ENCODE peak calls at places on chromosomes 2 and 18, in five cellular contexts. Z is GM12891, Q is K562, J is H1, W is HepG2. H is an unnamed sample.

GRCh38 chr2:233093721-233094120 is 33.6 kb downstream of the INPP5D start:
- DNase-seq in J (no peak), Z (no peak), W (no peak), Q (no peak), H (no peak)

GRCh38 chr18:66553824-66554223 is 50.1 kb downstream of the CDH19 start:
- DNase-seq in W (no peak), Z (no peak), J (no peak), Q (no peak), H (no peak)

GRCh38 chr2:28390241-28390856 is 2.3 kb upstream of the FOSL2 start:
- DNase-seq in W (peak), Q (peak), Z (peak), J (peak), H (peak)

GRCh38 chr2:26011990-26012856 is 21.7 kb upstream of the RAB10 start:
- DNase-seq in Q (peak), J (no peak), W (peak), Z (no peak), H (no peak)

GRCh38 chr2:205261631-205262030 is 420.7 kb upstream of the NRP2 start:
- DNase-seq in Q (no peak), Z (no peak), J (no peak), W (no peak), H (no peak)

GRCh38 chr2:67503066-67503795 is 106.1 kb downstream of the ETAA1 start:
- DNase-seq in W (no peak), Q (no peak), Z (no peak), J (no peak), H (no peak)

GRCh38 chr2:235979753-235980459 is 188.3 kb downstream of the GBX2 start:
- DNase-seq in Q (no peak), J (no peak), W (no peak), Z (no peak), H (no peak)

GRCh38 chr18:74957588-74958224 is 251.2 kb downstream of the PTGR3 start:
- DNase-seq in Q (no peak), W (no peak), Z (no peak), J (no peak), H (no peak)

GRCh38 chr18:75477913-75478312 is 50.4 kb upstream of the SMIM21 start:
- DNase-seq in J (no peak), W (no peak), Q (no peak), Z (no peak), H (no peak)

GRCh38 chr2:203579131-203579643 is 44.1 kb upstream of the RAPH1 start:
- DNase-seq in Q (no peak), Z (peak), J (no peak), W (no peak), H (no peak)

GRCh38 chr2:136135924-136136906 is 18.3 kb upstream of the CXCR4 start:
- DNase-seq in J (no peak), Q (no peak), W (no peak), Z (no peak), H (no peak)

GRCh38 chr18:61541673-61542072 is 208.4 kb downstream of the CDH20 start:
- DNase-seq in Z (no peak), J (no peak), Q (no peak), W (no peak), H (no peak)

GRCh38 chr2:54691439-54692135 is 31.9 kb upstream of the EML6 start:
- DNase-seq in J (no peak), W (peak), Z (no peak), Q (peak), H (no peak)
- TF ChIP-seq POLR2AphosphoS5 in J (no peak), W (no peak), Z (no peak), Q (no peak), H (no peak)

GRCh38 chr2:74458132-74458956 is at the start of gene WBP1:
- DNase-seq in Q (peak), J (peak), Z (peak), W (peak), H (peak)

GRCh38 chr2:74457129-74457548 is 1.1 kb upstream of the WBP1 start:
- DNase-seq in Z (no peak), W (no peak), Q (no peak), J (no peak), H (no peak)

GRCh38 chr2:74458957-74459290 is 686 bp downstream of the WBP1 start:
- DNase-seq in Q (no peak), W (no peak), Z (no peak), J (no peak), H (no peak)

GRCh38 chr2:74457549-74458131 is 598 bp upstream of the WBP1 start:
- DNase-seq in Q (no peak), J (peak), Z (no peak), W (peak), H (peak)

DNA sequence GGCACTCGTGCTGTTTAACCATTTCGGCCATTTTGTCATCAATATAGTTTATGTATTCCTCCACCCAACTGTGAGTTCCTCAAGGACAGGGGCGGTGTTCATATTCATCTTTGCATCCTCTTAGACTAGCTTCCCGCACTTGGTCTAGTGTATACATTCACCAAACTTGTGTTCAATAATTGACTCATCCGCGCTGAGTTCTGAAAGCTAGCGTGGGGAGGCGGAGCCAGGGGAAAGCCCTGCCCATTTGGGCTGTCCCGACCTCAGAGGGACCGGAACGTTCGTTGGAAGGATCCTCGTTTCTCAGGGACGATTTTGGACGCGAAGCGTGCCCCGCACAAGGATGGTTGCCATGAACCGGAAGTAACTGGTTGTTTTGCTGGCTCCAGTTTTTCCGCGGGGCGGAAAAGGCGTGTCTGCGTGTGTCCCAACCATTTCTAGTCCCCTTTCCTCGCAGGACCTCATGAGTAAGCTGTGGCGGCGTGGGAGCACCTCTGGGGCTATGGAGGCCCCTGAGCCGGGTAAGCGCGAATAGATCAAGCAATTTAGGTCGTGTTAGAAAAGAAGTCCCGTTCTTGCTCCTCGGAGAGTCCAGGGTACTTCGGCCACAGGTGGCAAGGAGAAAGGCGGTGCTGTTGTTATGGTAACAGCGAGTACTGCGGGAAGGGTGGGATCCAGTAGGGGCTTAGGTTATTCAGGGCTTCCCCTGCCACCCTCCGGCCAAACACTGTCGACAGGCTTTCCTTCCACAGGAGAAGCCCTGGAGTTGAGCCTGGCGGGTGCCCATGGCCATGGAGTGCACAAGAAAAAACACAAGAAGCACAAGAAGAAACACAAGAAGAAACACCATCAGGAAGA is at the start of gene INO80B:
- DNase-seq in W (peak), Z (no peak), J (peak), Q (peak), H (peak)
- TF ChIP-seq POLR2A in W (peak), Z (peak), J (peak), Q (peak), H (peak)

GRCh38 chr2:174148833-174149232 is 99.5 kb downstream of the OLA1 start:
- DNase-seq in J (no peak), Q (no peak), Z (no peak), W (no peak), H (no peak)

GRCh38 chr2:174149530-174149929 is 98.8 kb downstream of the OLA1 start:
- DNase-seq in Q (no peak), J (no peak), Z (no peak), W (no peak), H (no peak)

GRCh38 chr2:174158003-174158402 is 90.3 kb downstream of the OLA1 start:
- DNase-seq in J (peak), W (peak), Z (peak), Q (peak), H (no peak)

GRCh38 chr2:174157048-174157447 is 91.3 kb downstream of the OLA1 start:
- DNase-seq in W (no peak), J (no peak), Q (no peak), Z (no peak), H (no peak)

GRCh38 chr2:174153757-174154680 is 94.3 kb downstream of the OLA1 start:
- DNase-seq in J (no peak), W (no peak), Q (peak), Z (no peak), H (no peak)
- TF ChIP-seq TAF1 in J (no peak), W (no peak), Q (no peak), Z (no peak), H (no peak)

GRCh38 chr18:11845653-11846052 is 5.6 kb upstream of the CHMP1B start:
- DNase-seq in Q (no peak), Z (no peak), W (no peak), J (no peak), H (no peak)
- TF ChIP-seq POLR2AphosphoS5 in Q (no peak), Z (no peak), W (no peak), J (no peak), H (no peak)

DNA sequence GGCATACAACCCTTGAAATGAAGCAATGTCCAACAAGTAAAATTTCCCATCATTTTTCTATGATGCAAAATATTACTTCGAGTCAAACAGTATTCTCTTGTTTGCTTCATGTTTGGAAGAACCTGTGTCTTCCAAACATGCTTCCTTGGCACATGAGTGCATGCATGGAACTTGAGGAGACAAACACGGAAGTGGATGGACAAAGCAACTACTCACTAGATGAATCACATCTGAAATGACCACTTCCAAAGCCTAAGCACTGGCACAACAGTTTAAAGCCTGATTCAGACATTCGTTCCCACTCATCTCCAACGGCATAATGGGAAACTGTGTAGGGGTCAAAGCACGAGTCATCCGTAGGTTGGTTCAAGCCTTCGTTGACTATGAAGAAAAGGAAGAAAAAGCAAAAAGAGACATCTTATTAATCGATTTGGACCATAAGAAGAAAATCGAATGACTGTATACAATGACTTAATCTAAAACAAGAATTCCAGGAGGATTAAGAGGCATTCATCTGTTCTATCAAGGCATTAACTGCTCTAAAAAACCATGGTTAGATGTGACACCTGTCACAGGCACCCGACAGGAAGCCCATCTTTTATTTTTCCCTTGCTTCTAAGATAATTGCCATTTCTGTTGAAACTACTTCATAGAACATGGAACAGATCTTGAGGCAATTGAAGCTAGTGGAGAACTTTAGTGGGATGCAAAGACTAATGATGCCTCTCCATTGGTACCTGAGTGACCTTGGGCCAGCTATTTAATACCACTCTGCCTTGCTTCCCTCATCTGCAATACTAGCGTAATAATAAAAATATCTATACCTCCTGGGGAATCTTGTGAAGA is 56.0 kb downstream of the ATIC start:
- DNase-seq in W (no peak), J (no peak), Z (no peak), Q (no peak), H (no peak)
- TF ChIP-seq POLR2A in W (peak), J (no peak), Z (no peak), Q (no peak), H (no peak)

DNA sequence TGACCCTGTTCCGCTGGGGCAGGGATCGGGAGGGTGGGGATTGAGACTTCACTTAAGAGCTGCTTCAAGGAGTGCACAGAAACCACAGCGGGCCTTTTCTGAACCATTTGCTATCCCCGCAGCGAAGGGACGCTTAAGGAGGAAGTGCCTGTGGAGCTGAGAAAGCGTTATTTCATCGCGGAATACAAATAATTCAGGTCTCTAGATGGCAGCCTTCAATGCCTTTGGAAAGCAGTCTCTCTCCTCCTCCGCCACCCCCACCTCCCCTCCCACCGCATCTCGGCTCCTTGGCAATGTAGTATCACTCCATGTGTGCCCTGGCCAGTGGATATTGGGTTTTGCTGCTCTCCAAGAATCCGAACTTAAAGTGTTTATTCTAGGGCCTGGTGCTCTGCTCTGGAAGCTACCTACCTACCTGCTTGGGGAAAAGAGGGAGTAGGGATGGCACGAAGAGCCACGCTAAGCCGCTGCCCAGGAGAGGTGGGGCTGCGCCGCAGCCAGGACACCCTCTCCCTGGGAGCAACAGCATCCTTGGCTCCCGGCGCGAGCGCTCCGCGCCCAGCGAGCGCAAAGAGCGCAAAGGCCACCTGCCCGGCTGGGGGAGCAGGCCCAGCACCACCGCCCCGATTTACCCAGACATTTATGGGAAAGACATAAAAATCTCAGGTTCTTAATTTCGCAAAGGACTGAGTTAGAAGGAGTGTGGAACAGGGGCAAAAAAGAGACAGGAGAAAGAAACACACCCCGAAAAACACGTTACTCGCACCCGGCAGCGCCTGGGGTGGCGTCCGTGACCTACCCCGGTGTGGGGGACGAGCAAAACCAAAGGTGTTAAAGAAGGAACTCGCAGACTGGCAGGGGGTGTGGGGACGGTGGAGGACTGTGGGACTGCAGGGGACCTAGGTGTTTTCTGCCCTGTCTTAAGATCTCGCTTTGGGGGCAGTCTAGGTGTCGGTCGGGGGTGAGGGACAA is 1.1 kb downstream of the SPHKAP start:
- DNase-seq in Z (no peak), J (peak), Q (no peak), W (no peak), H (no peak)
- TF ChIP-seq TAF1 in Z (no peak), J (no peak), Q (no peak), W (no peak), H (no peak)

GRCh38 chr2:98757904-98758421 is 27.0 kb upstream of the MGAT4A start:
- DNase-seq in Q (no peak), Z (peak), J (no peak), W (no peak), H (peak)
- TF ChIP-seq POLR2AphosphoS5 in Q (no peak), Z (no peak), J (no peak), W (no peak), H (no peak)

GRCh38 chr2:238097988-238098853 is 1.9 kb upstream of the ESPNL start:
- DNase-seq in J (peak), W (no peak), Z (peak), Q (peak), H (peak)

GRCh38 chr2:238094438-238095022 is 5.6 kb upstream of the ESPNL start:
- DNase-seq in W (no peak), J (no peak), Q (no peak), Z (no peak), H (no peak)

GRCh38 chr2:238097201-238097987 is 2.7 kb upstream of the ESPNL start:
- DNase-seq in W (no peak), J (peak), Q (no peak), Z (no peak), H (no peak)

GRCh38 chr2:238095143-238095542 is 5.0 kb upstream of the ESPNL start:
- DNase-seq in Q (no peak), Z (no peak), W (no peak), J (no peak), H (no peak)

GRCh38 chr2:238096311-238097011 is 3.7 kb upstream of the ESPNL start:
- DNase-seq in Z (no peak), J (peak), W (no peak), Q (no peak), H (no peak)
- TF ChIP-seq POLR2A in Z (no peak), J (no peak), W (no peak), Q (no peak), H (no peak)

GRCh38 chr2:121319941-121320340 is 34.9 kb upstream of the TFCP2L1 start:
- DNase-seq in Z (no peak), W (no peak), Q (no peak), J (no peak), H (no peak)
- TF ChIP-seq TAF1 in Z (no peak), W (no peak), Q (no peak), J (no peak), H (no peak)